ENCODE peak calls at places on chromosomes 6 and 20, in five cellular contexts. K is IMR-90, H is H9, Q is neuronal stem cell, T is PC-3. W is an unnamed sample.

GRCh38 chr6:154157082-154157481 is 118.0 kb downstream of the OPRM1 start:
- DNase-seq in K (no peak), H (no peak), Q (no peak), T (no peak), W (no peak)

GRCh38 chr20:31770243-31770642 is 31.2 kb downstream of the TPX2 start:
- DNase-seq in K (no peak), H (no peak), Q (no peak), T (no peak), W (no peak)

GRCh38 chr6:38673397-38674165 is 29.4 kb downstream of the GLO1 start:
- DNase-seq in K (no peak), H (no peak), Q (no peak), T (peak), W (no peak)

GRCh38 chr6:143675327-143675900 is 2.4 kb upstream of the PHACTR2 start:
- DNase-seq in K (no peak), H (no peak), Q (no peak), T (no peak), W (peak)

GRCh38 chr6:137882225-137882961 is 15.3 kb downstream of the TNFAIP3 start:
- DNase-seq in K (peak), H (no peak), Q (no peak), T (no peak), W (peak)

GRCh38 chr6:13404115-13404891 is 76.0 kb upstream of the TBC1D7 start:
- DNase-seq in K (peak), H (no peak), Q (no peak), T (peak), W (peak)

GRCh38 chr6:125858427-125859320 is 67.9 kb downstream of the NCOA7 start:
- DNase-seq in K (peak), H (peak), Q (peak), T (peak), W (peak)

GRCh38 chr6:89351632-89352328 is 742 bp downstream of the UBE2J1 start:
- DNase-seq in K (no peak), H (peak), Q (no peak), T (peak), W (peak)

GRCh38 chr6:125491860-125492617 is 190.3 kb upstream of the HDDC2 start:
- DNase-seq in K (no peak), H (no peak), Q (no peak), T (no peak), W (no peak)

GRCh38 chr20:62350098-62350628 is 16.9 kb downstream of the LAMA5 start:
- DNase-seq in K (no peak), H (no peak), Q (no peak), T (peak), W (no peak)

GRCh38 chr6:1067346-1067745 is 244.6 kb upstream of the FOXQ1 start:
- DNase-seq in K (no peak), H (no peak), Q (no peak), T (no peak), W (no peak)

GRCh38 chr20:4601630-4602296 is 119.9 kb upstream of the PRND start:
- DNase-seq in K (no peak), H (no peak), Q (no peak), T (peak), W (peak)

GRCh38 chr6:111429571-111429970 is 53.4 kb downstream of the REV3L start:
- DNase-seq in K (no peak), H (no peak), Q (no peak), T (no peak), W (no peak)

GRCh38 chr20:38303908-38304379 is at the start of gene BPI:
- DNase-seq in K (no peak), H (no peak), Q (no peak), T (no peak), W (no peak)

GRCh38 chr20:63977392-63978276 is 1.8 kb downstream of the SAMD10 start:
- DNase-seq in K (peak), H (peak), Q (no peak), T (peak), W (peak)

GRCh38 chr6:31621991-31622390 is 1.5 kb downstream of the PRRC2A start:
- DNase-seq in K (no peak), H (no peak), Q (no peak), T (peak), W (peak)

GRCh38 chr6:17405944-17406245 is 12.5 kb downstream of the CAP2 start:
- DNase-seq in K (no peak), H (no peak), Q (no peak), T (no peak), W (no peak)

GRCh38 chr20:18705490-18705889 is 108.1 kb upstream of the SCP2D1 start:
- DNase-seq in K (peak), H (no peak), Q (no peak), T (no peak), W (peak)

GRCh38 chr20:2368621-2369020 is 12.1 kb upstream of the TGM6 start:
- DNase-seq in K (no peak), H (no peak), Q (no peak), T (no peak), W (no peak)

GRCh38 chr20:46545077-46545826 is 5.2 kb downstream of the OCSTAMP start:
- DNase-seq in K (peak), H (no peak), Q (no peak), T (no peak), W (peak)
- H3K4me2 ChIP-seq in K (no peak), H (no peak), Q (no peak), T (no peak), W (no peak)

DNA sequence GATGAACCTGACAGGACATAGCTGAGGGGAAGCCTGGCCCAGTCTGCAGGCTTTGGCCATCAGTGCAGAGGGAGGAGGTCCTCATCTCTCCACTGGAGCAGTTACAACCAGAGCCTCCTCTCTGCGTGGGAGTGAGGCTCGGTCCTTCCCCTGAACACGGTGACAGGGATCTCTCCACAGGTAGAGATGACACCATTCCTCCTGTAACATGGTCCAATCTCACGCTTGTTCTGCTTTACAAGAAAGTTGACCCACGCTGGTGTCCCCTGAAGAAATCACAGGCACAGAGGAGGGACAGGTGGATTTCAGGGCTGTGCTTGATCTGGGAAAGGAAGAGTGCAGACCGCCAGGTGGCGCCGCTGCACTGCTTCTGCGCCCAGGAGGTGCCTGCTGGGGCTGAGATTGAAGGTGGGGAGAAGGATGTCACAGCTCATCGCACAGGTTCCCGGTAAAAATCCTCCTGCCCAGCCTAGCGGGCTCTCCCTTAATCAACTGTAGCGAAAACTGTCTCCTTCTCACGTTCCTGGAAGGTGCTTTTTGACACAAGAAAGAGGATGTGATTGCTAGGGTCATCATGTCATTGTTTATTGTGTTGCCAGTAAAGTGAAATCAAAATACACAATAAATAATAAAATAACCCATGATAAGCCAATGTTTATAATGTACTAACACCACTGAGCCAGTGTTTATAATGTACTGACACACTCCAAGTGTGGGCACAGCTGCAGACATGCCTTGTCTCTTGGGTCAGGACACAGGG is 20.4 kb downstream of the HLA-G start:
- DNase-seq in K (peak), H (peak), Q (peak), T (peak), W (peak)
- H3K4me2 ChIP-seq in K (no peak), H (no peak), Q (no peak), T (peak), W (no peak)

GRCh38 chr6:170090561-170090960 is 200.3 kb downstream of the DLL1 start:
- DNase-seq in K (no peak), H (no peak), Q (no peak), T (no peak), W (no peak)

GRCh38 chr6:170091000-170091638 is 199.8 kb downstream of the DLL1 start:
- DNase-seq in K (no peak), H (no peak), Q (no peak), T (no peak), W (no peak)

GRCh38 chr6:170091639-170092579 is 199.0 kb downstream of the DLL1 start:
- DNase-seq in K (no peak), H (no peak), Q (no peak), T (no peak), W (no peak)

GRCh38 chr6:170088349-170088951 is 202.4 kb downstream of the DLL1 start:
- DNase-seq in K (no peak), H (no peak), Q (no peak), T (no peak), W (no peak)

GRCh38 chr6:170089937-170090335 is 200.9 kb downstream of the DLL1 start:
- DNase-seq in K (no peak), H (no peak), Q (no peak), T (no peak), W (no peak)
- H3K4me2 ChIP-seq in K (no peak), H (no peak), Q (no peak), T (no peak), W (no peak)

GRCh38 chr6:56549014-56549413 is 93.7 kb downstream of the DST start:
- DNase-seq in K (no peak), H (no peak), Q (peak), T (peak), W (peak)
- H3K4me2 ChIP-seq in K (peak), H (no peak), Q (no peak), T (peak), W (peak)

GRCh38 chr6:158909938-158910337 is 90.1 kb downstream of the RSPH3 start:
- DNase-seq in K (no peak), H (no peak), Q (no peak), T (no peak), W (no peak)

GRCh38 chr6:158908596-158908995 is 89.4 kb upstream of the EZR start:
- DNase-seq in K (no peak), H (no peak), Q (no peak), T (no peak), W (no peak)

GRCh38 chr6:158912591-158912990 is 87.4 kb downstream of the RSPH3 start:
- DNase-seq in K (no peak), H (no peak), Q (no peak), T (no peak), W (no peak)

GRCh38 chr6:158910484-158911075 is 89.4 kb downstream of the RSPH3 start:
- DNase-seq in K (no peak), H (peak), Q (peak), T (peak), W (no peak)

DNA sequence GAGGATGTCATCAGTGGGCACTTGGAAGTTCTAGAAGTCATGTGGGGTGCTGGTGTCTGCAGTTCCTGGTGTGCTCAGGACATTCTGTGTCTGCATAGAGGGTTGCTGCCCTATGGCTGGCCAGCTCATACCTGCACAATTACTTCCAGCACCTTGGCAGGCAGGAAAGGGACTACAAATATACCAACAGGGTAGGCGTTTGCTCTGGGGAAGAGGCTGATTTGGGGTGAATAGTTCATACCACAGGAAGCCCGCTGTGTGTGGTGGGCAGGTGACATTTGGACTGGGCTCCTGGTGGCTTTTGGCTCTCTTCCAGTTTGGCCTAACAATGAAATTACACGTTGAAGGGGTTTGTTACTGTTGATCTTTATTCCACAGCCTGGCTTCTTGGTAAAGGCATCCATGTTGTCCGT is 88.2 kb downstream of the RSPH3 start:
- DNase-seq in K (no peak), H (no peak), Q (no peak), T (peak), W (no peak)
- H3K4me2 ChIP-seq in K (no peak), H (no peak), Q (no peak), T (peak), W (no peak)

GRCh38 chr20:41014557-41015088 is 14.0 kb upstream of the TOP1 start:
- DNase-seq in K (peak), H (no peak), Q (no peak), T (no peak), W (no peak)
- H3K4me2 ChIP-seq in K (no peak), H (no peak), Q (no peak), T (no peak), W (no peak)

DNA sequence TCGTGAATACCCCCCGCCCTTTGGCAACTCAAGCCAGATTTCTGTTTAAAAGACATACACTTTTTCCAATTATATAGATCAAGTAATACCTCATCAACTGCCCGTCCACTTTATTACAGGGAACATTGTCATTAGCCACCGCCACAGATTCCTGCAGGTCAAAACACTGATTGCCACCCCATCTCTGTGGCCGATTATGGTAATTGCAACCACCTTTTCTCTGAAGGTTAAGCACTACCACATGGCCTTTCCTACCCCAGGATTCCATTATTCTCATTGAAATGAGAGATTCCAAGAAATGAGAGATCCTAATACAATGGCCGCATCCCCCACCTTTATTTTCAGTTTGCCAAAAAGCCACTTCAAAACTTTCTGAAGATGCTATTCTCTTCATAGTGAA is 478.8 kb upstream of the HSF2 start:
- DNase-seq in K (no peak), H (no peak), Q (no peak), T (no peak), W (no peak)
- H3K4me2 ChIP-seq in K (no peak), H (no peak), Q (no peak), T (no peak), W (no peak)

GRCh38 chr20:20391115-20391514 is 23.2 kb downstream of the INSM1 start:
- DNase-seq in K (no peak), H (no peak), Q (no peak), T (no peak), W (no peak)

GRCh38 chr20:20391766-20392165 is 23.9 kb downstream of the INSM1 start:
- DNase-seq in K (no peak), H (no peak), Q (no peak), T (no peak), W (no peak)

GRCh38 chr20:20390393-20390792 is 22.5 kb downstream of the INSM1 start:
- DNase-seq in K (no peak), H (no peak), Q (no peak), T (no peak), W (no peak)

DNA sequence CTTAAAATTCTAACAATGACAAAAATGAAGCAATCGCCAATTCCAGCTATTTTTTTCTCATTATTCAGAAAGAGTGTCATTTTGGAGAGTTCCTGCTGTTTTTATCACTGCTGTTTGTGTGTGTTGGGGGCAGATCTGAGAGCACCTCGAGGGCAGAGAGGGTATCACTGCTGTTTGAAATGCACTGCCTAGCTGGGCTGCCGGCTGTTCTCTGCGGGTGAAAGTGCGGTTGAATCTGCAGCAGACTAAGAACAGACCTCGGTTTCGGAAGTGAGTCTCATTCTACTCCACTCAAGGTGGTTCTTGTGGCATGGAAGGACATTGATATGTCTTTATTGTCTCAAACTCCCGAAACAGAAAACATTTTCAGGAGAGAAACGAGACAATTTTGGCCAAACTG is 18.3 kb downstream of the INSM1 start:
- DNase-seq in K (no peak), H (no peak), Q (no peak), T (no peak), W (no peak)
- H3K4me2 ChIP-seq in K (no peak), H (no peak), Q (no peak), T (no peak), W (no peak)

DNA sequence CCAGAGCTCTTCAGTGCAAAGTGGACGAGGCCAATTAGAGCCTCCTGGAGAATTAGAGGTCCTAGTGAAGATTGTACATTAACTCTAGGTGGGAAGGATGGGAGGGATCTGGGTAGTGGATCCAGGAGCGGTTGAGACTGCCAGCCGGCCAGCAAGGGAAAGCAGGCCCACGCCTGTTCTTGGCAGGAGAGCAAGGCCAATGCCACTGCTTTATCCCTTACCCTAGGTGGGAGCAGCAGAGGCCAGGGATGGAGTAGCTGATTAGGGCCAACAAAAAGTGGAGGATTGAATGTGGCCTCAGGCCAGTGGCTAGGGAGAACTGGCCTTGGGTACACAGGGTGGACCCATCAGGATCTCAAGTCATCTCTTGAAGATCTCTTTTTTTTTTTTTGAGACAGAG is 3.7 kb downstream of the ITPR3 start:
- DNase-seq in K (no peak), H (no peak), Q (no peak), T (no peak), W (no peak)
- H3K4me2 ChIP-seq in K (no peak), H (no peak), Q (no peak), T (no peak), W (no peak)

GRCh38 chr6:52422156-52422555 is 2.0 kb downstream of the EFHC1 start:
- DNase-seq in K (no peak), H (no peak), Q (no peak), T (no peak), W (no peak)

GRCh38 chr6:52426667-52427066 is 6.5 kb downstream of the EFHC1 start:
- DNase-seq in K (peak), H (no peak), Q (no peak), T (peak), W (no peak)

GRCh38 chr6:52423448-52423847 is 3.3 kb downstream of the EFHC1 start:
- DNase-seq in K (no peak), H (no peak), Q (no peak), T (no peak), W (peak)

GRCh38 chr6:52420668-52421358 is 671 bp downstream of the EFHC1 start:
- DNase-seq in K (peak), H (peak), Q (peak), T (peak), W (peak)

DNA sequence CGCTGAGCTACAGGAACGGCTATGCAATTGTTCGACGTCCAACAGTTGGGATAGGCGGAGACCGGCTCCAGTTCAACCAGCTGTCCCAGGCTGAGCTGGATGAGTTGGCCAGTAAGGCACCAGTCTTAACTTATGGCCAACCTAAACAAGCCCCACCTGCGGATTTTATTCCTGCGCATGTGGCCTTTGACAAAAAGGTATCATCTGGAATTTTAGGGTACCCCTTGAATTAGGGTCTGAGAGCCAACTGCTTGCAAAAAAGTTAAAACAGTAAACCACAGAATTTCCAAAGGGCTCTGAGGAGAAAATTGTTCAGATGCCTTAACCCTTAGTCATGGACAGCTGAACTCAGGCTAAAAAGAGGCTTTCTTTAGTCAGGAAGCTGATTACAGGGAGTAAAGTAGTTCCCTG is 3.8 kb downstream of the EFHC1 start:
- DNase-seq in K (peak), H (peak), Q (no peak), T (peak), W (peak)
- H3K4me2 ChIP-seq in K (peak), H (no peak), Q (no peak), T (peak), W (peak)

W was measured in GM23248.